ENCODE peak calls at places on chromosomes 7 and 10, in nine cellular contexts. U, D, E, O, I, G, P, M and B are unnamed samples.

GRCh38 chr7:141512597-141512996 is 38.6 kb upstream of the AGK start:
- DNase-seq in O (no peak), U (no peak), D (no peak), I (no peak), G (no peak), P (no peak), E (no peak), M (no peak), B (no peak)

GRCh38 chr10:68212721-68213352 is 19.1 kb downstream of the ATOH7 start:
- DNase-seq in I (peak; percentile 73), D (peak; percentile 58), O (peak; percentile 67), G (no peak), U (peak; percentile 36), E (no peak), P (no peak), M (peak; percentile 34), B (no peak)

GRCh38 chr10:17950726-17951125 is 992 bp upstream of the SLC39A12 start:
- DNase-seq in U (no peak), D (no peak), M (no peak), I (no peak), G (no peak), E (no peak), O (no peak), P (no peak), B (no peak)

GRCh38 chr10:74371696-74372095 is 220.7 kb downstream of the ADK start:
- DNase-seq in P (no peak), I (peak; percentile 67), U (no peak), M (no peak), E (no peak), O (peak; percentile 40), G (no peak), D (peak; percentile 77), B (no peak)

GRCh38 chr10:73871915-73872710 is 2.2 kb downstream of the CAMK2G start:
- DNase-seq in D (peak; percentile 39), I (peak; percentile 42), P (no peak), G (no peak), U (no peak), O (no peak), M (peak; percentile 63), E (no peak), B (no peak)

GRCh38 chr7:105759670-105760548 is 116.5 kb downstream of the ATXN7L1 start:
- DNase-seq in P (no peak), U (no peak), D (peak; percentile 77), G (peak; percentile 34), M (peak; percentile 70), E (no peak), O (peak; percentile 82), I (peak; percentile 79), B (no peak)

GRCh38 chr7:80288175-80289122 is 153.8 kb downstream of the GNAI1 start:
- DNase-seq in E (no peak), M (no peak), D (peak; percentile 68), P (no peak), U (no peak), O (peak; percentile 13), G (peak; percentile 57), I (peak; percentile 99), B (no peak)

GRCh38 chr10:121926669-121927360 is 1.0 kb downstream of the ATE1 start:
- DNase-seq in D (peak; percentile 24), I (peak; percentile 40), U (peak; percentile 27), P (no peak), G (no peak), M (peak; percentile 14), E (no peak), O (peak; percentile 29), B (no peak)

GRCh38 chr7:49995681-49996080 is 97.4 kb downstream of the ZPBP start:
- DNase-seq in O (no peak), U (no peak), D (no peak), M (no peak), G (no peak), P (no peak), I (no peak), E (no peak), B (no peak)

GRCh38 chr7:132379292-132379691 is 197.0 kb downstream of the PLXNA4 start:
- DNase-seq in E (no peak), D (no peak), I (no peak), P (no peak), M (no peak), O (peak; percentile 22), U (no peak), G (no peak), B (no peak)

GRCh38 chr7:35725280-35725680 is 30.3 kb upstream of the HERPUD2 start:
- DNase-seq in U (peak; percentile 38), G (no peak), D (no peak), M (no peak), P (no peak), I (no peak), O (no peak), E (no peak), B (no peak)

GRCh38 chr7:31858051-31858450 is 171.0 kb downstream of the PPP1R17 start:
- DNase-seq in G (no peak), D (no peak), E (no peak), O (no peak), I (no peak), P (no peak), U (no peak), M (no peak), B (no peak)

GRCh38 chr10:47311193-47311899 is 10.9 kb upstream of the GDF2 start:
- DNase-seq in U (no peak), G (no peak), I (peak; percentile 21), P (no peak), M (no peak), D (no peak), E (no peak), O (peak; percentile 54), B (no peak)

GRCh38 chr10:69068549-69068948 is 19.4 kb upstream of the SRGN start:
- DNase-seq in I (peak; percentile 71), E (no peak), D (no peak), U (no peak), M (no peak), O (peak; percentile 40), P (no peak), G (no peak), B (no peak)

GRCh38 chr7:780516-780915 is 51.8 kb upstream of the SUN1 start:
- DNase-seq in O (no peak), E (no peak), P (no peak), U (no peak), D (no peak), M (no peak), G (no peak), I (no peak), B (no peak)

GRCh38 chr10:35228058-35228457 is 101.4 kb downstream of the CREM start:
- DNase-seq in E (no peak), M (no peak), U (no peak), D (no peak), G (no peak), O (no peak), I (no peak), P (no peak), B (no peak)

GRCh38 chr10:59805043-59805442 is 51.8 kb upstream of the MRLN start:
- DNase-seq in M (no peak), U (no peak), E (no peak), G (no peak), P (no peak), D (peak; percentile 8), I (peak; percentile 62), O (no peak), B (no peak)

GRCh38 chr7:84536256-84536870 is 341.8 kb upstream of the SEMA3A start:
- DNase-seq in M (peak; percentile 3), E (no peak), G (no peak), D (peak; percentile 5), U (no peak), I (peak; percentile 33), P (no peak), O (no peak), B (no peak)

GRCh38 chr10:4130685-4131084 is 345.7 kb upstream of the KLF6 start:
- DNase-seq in I (no peak), U (no peak), D (no peak), O (no peak), P (no peak), G (no peak), E (no peak), M (no peak), B (no peak)

DNA sequence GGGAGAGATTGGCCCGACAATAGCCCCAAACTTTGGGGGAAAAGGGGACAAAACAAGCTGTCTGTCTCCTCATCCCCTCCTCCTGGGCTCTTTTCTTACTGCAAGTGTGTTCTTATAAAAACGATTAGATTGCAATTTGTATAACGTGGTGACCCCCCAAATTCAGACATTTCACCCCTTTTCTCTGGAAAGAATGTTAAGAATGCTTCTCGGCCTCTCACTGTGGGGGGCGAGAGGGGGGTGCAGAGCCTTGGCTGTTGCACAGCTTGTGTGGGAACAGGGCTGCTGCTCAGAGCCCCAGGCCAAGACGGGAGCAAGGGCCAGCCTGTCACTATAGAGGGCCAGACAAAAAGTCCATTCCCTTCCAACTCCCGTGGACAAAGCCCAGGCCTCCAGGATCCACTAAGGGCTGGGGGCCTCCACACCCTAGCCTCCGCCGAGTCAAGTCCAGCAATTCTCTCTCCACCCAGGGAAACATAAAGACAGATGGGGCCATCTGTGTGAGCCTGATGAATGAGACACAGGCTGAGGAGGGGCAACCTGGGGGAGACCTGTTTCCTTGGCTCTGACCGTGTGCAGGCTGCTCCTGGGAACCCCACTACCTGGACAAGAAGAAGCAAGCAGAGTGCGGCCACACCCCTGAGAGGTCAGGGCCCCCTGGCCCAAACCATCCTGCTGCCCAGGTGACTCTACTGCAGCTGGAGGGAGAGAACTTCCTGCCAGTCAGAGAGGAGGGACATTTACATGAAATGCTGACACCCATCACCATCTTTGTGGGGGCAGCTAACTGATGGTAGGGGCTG is 27.0 kb downstream of the DPCD start:
- DNase-seq in U (no peak), I (peak; percentile 11), O (no peak), D (no peak), P (no peak), M (no peak), E (no peak), G (no peak), B (no peak)
- TF ChIP-seq CTCF in U (no peak), I (no peak), O (no peak), D (no peak), P (no peak), M (no peak), E (no peak), G (no peak), B (no peak)

GRCh38 chr7:149882264-149883048 is 8.7 kb downstream of the ATP6V0E2 start:
- DNase-seq in D (no peak), G (no peak), M (no peak), E (no peak), U (peak; percentile 3), P (no peak), O (peak; percentile 25), I (no peak), B (no peak)
- TF ChIP-seq CTCF in D (no peak), G (no peak), M (no peak), E (no peak), U (no peak), P (no peak), O (no peak), I (no peak), B (no peak)

GRCh38 chr10:88008866-88009470 is 145.5 kb downstream of the PTEN start:
- DNase-seq in U (no peak), O (no peak), G (no peak), M (no peak), E (no peak), D (no peak), I (no peak), P (no peak), B (no peak)
- TF ChIP-seq CTCF in U (no peak), O (no peak), G (no peak), M (no peak), E (no peak), D (no peak), I (no peak), P (no peak), B (no peak)

DNA sequence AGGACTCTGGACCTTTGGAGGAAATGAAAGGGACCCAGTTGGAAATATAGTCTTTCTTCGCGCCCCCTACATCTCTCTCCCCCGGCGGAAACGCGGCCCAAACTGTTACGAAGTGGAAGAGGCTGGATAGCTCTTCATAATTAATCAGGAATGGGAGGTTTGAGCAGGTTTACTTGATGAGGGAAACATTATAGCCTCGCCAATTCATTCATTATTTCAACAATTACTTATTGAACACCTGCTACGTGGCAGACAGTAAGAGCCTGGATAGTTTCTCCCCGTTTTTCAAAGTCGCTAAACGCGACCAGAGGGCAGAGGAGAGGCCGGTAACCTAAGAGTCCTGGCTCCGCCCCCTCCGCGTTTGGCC is 210 bp upstream of the FBXL15 start:
- DNase-seq in E (no peak), P (no peak), G (no peak), O (no peak), M (no peak), U (no peak), D (no peak), I (no peak), B (no peak)
- TF ChIP-seq CTCF in E (no peak), P (no peak), G (no peak), O (no peak), M (no peak), U (no peak), D (no peak), I (no peak), B (no peak)